ENCODE peak calls at places on chromosomes 5 and 9, in eight cellular contexts. I is A549; W is body of pancreas; C is tibial artery; R is CD8-positive, alpha-beta memory T cell; Z is heart right ventricle; J is tibial nerve; Y is thyroid gland. B is an unnamed sample. For H3K4me1, the result is how much of the 10 kb centered on the place peaks cover.

GRCh38 chr9:133117271-133118178 is 3.5 kb downstream of the RALGDS start:
- DNase-seq in I (no peak), W (peak), Y (peak), Z (peak), C (peak), R (no peak), J (no peak), B (no peak)

GRCh38 chr5:65765582-65765981 is 43.6 kb downstream of the NLN start:
- DNase-seq in Z (no peak), R (no peak), J (no peak), Y (no peak), I (no peak), C (no peak), W (no peak), B (no peak)

GRCh38 chr9:100427366-100428263 is 672 bp downstream of the MSANTD3 start:
- DNase-seq in Z (peak), C (peak), J (peak), Y (peak), I (peak), R (no peak), W (peak), B (peak)

GRCh38 chr5:84603557-84604185 is 219.0 kb upstream of the EDIL3 start:
- DNase-seq in W (peak), R (no peak), Z (peak), J (peak), I (no peak), C (peak), Y (no peak), B (no peak)

GRCh38 chr9:38437193-38437823 is 13.1 kb upstream of the IGFBPL1 start:
- DNase-seq in Z (no peak), R (no peak), I (peak), J (no peak), Y (no peak), W (peak), C (no peak), B (peak)

GRCh38 chr5:66551920-66552319 is 44.3 kb upstream of the MAST4 start:
- DNase-seq in J (no peak), I (no peak), Y (no peak), Z (no peak), R (no peak), W (no peak), C (no peak), B (no peak)

GRCh38 chr9:123722378-123722777 is 207.5 kb downstream of the DENND1A start:
- DNase-seq in J (no peak), R (no peak), W (no peak), Z (no peak), C (no peak), Y (no peak), I (peak), B (no peak)

GRCh38 chr5:156378159-156378558 is 51.2 kb downstream of the SGCD start:
- DNase-seq in Z (no peak), J (no peak), R (no peak), W (no peak), I (no peak), C (no peak), Y (no peak), B (no peak)

GRCh38 chr9:106403081-106403480 is 459.9 kb upstream of the ZNF462 start:
- DNase-seq in I (peak), R (no peak), Y (no peak), C (no peak), Z (no peak), J (no peak), W (no peak), B (peak)

GRCh38 chr5:64923151-64923685 is 154.5 kb downstream of the CWC27 start:
- DNase-seq in W (no peak), Z (no peak), J (no peak), Y (no peak), R (no peak), C (no peak), I (no peak), B (no peak)

GRCh38 chr5:33501260-33501659 is 60.5 kb downstream of the TARS1 start:
- DNase-seq in Z (no peak), I (no peak), Y (no peak), W (no peak), J (no peak), R (no peak), C (no peak), B (no peak)

GRCh38 chr9:94805585-94805984 is 79.1 kb downstream of the AOPEP start:
- DNase-seq in C (no peak), Z (no peak), J (no peak), I (peak), Y (no peak), W (no peak), R (no peak), B (no peak)

GRCh38 chr5:43676083-43676840 is 73.3 kb downstream of the NNT start:
- DNase-seq in Z (no peak), I (no peak), Y (no peak), W (no peak), C (no peak), R (no peak), J (no peak), B (no peak)

DNA sequence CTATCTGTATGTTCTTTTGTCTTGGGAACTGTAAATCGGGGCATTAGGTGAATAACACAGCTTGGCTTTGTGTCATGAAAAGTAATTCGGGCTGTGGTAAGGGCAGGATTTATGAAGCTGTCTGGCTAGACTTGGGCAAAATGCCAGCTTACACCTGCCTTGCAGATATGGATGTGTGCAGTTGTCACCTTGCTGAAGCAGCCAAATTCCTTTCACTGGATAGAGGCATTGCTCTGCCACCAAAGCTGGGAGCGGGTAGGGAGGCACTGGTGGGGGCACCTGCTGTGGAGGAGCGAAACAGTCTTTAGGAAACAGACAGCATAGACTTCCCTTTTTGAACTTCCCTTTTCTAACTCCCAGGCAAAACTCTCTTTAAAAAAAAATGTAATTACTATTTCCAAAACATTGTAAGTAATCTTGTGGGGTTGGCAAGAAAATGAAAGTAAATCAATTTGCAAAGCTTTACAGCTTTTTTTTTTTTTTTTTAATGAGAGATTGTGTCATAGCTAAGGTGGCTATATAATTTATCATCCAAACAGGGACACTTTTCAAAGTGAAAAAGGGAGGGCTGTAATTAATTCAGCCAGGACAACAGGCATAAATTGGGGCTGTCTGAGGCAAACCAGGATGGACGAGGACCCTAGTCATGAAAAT is 545.3 kb downstream of the CSNK1G3 start:
- DNase-seq in Z (no peak), J (no peak), Y (peak), I (no peak), W (peak), R (no peak), C (peak), B (no peak)
- H3K4me3 ChIP-seq in Z (peak), J (no peak), Y (no peak), I (no peak), W (no peak), R (no peak), C (no peak), B (no peak)

GRCh38 chr9:36148652-36149051 is 12.1 kb downstream of the GLIPR2 start:
- DNase-seq in J (peak), Y (peak), R (peak), W (peak), Z (peak), I (peak), C (peak), B (no peak)

GRCh38 chr9:36146666-36147065 is 10.1 kb downstream of the GLIPR2 start:
- DNase-seq in J (no peak), I (no peak), Y (no peak), Z (no peak), R (no peak), C (no peak), W (no peak), B (no peak)

GRCh38 chr9:36145970-36146369 is 9.4 kb downstream of the GLIPR2 start:
- DNase-seq in R (no peak), J (no peak), W (no peak), Z (no peak), Y (no peak), C (no peak), I (no peak), B (no peak)

GRCh38 chr9:36149197-36149596 is 12.7 kb downstream of the GLIPR2 start:
- DNase-seq in R (no peak), W (no peak), C (peak), J (no peak), I (no peak), Y (no peak), Z (no peak), B (no peak)

DNA sequence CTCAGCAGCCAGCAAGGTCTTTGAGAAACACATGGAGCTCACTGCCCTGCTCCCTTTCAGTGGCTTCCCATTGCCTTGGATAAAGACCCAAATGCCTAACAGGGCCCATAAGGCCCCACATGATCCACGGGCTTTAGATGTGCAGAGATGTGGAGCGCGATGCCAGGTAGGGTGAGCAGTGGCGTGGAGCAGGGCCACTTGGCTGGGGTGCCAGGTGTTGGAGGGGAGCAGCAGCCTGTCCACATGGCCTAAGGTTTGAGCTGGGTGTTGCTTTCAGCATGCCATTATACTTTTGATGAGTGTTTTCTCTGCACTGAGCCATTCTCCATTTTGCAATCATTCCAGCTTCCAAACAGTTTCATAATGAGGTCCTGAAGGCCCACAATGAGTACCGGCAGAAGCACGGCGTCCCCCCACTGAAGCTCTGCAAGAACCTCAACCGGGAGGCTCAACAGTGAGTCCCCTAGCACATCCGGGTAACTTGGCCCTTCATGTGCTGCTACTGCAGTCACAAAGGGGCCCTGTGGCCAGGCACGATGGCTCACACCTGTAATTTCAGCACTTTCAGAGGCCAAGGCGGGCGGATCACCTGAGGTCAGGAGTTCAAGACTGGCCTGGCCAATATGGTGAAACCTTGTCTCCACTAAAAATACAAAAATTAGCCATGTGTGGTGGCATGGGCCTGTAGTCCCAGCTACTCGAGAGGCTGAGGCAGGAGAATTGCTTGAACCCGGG is 11.1 kb downstream of the GLIPR2 start:
- DNase-seq in C (no peak), J (no peak), Z (no peak), I (no peak), R (no peak), Y (no peak), W (no peak), B (no peak)
- H3K4me1 ChIP-seq in C (under half), J (half or more), Z (half or more), I (under half), R (half or more), Y (under half), W (under half), B (under half)

GRCh38 chr5:177133119-177133844 is at the start of gene NSD1:
- DNase-seq in Z (peak), C (peak), W (peak), R (peak), J (peak), I (peak), Y (peak), B (peak)
- H3K4me3 ChIP-seq in Z (peak), C (peak), W (peak), R (peak), J (peak), I (peak), Y (peak), B (peak)

GRCh38 chr5:177303121-177303924 is at the start of the genes PRELID1 and RAB24:
- DNase-seq in Y (peak), Z (peak), R (peak), W (peak), C (peak), J (peak), I (peak), B (peak)

GRCh38 chr5:177302354-177303110 is 987 bp downstream of the RAB24 start:
- DNase-seq in R (no peak), J (no peak), Z (no peak), W (peak), Y (no peak), C (no peak), I (no peak), B (no peak)

GRCh38 chr5:177304392-177305119 is 957 bp downstream of the PRELID1 start:
- DNase-seq in J (no peak), I (no peak), Z (no peak), Y (no peak), R (no peak), C (no peak), W (no peak), B (peak)

GRCh38 chr5:177301503-177302165 is 1.9 kb downstream of the RAB24 start:
- DNase-seq in I (no peak), W (peak), Z (no peak), J (no peak), R (no peak), Y (peak), C (no peak), B (no peak)

GRCh38 chr5:177303925-177304391 is 359 bp downstream of the PRELID1 start:
- DNase-seq in R (no peak), Y (peak), J (no peak), W (no peak), I (no peak), Z (no peak), C (no peak), B (no peak)
- H3K4me1 ChIP-seq in R (half or more), Y (under half), J (half or more), W (half or more), I (under half), Z (half or more), C (under half), B (under half)

DNA sequence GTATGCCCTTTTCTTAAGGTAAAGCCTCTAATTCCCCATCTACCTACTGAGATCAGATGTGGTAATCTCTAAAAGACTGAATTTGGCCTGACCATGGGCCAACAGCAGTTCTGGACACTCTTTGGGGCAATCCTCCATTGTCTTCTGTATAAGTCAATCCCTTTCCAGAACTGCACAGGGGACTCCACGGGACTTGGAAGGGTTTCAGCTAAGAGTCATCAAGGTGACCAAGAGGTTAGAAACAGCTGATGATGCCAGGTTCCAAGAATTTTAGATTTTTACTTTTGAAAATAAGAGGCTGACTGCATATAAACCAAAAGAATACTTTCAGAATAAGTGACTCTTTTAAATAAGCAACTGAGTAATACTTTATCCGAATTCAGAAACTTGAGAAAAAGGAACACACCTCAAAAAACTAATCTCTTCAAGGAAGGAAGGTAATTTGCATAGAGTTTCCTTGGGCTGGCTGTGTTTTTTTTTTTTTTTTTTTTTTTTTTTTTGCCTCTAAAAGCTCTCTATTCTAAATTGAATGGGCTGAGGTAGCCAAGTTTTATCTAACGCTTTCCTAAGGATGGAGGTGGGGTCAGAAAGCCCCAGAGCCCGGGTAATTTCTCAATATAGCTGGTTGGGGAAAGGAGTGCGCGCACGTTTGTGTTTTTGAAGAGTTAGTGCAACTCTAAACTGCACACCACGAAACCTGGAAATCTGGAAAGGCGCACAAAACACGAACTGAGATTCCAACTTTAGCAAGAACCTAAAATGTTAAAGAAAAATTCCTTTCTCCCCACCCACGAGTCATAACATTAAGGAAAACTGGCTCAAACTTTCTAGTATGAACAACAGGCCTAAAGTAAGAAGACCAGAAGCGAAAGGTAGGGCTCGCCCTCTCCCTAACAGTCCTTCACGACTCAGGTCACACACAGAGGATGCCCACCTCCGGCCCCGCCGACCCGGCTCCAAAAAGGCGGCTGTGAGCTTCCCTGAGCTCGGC is 1.3 kb downstream of the VCP start:
- DNase-seq in Z (peak), I (no peak), J (no peak), R (no peak), W (peak), Y (peak), C (no peak), B (no peak)
- H3K4me3 ChIP-seq in Z (peak), I (peak), J (peak), R (peak), W (peak), Y (peak), C (peak), B (peak)

GRCh38 chr5:56077796-56078233 is 83.1 kb upstream of the IL6ST start:
- DNase-seq in I (no peak), J (no peak), Z (no peak), Y (no peak), W (no peak), C (no peak), R (no peak), B (no peak)
- H3K4me1 ChIP-seq in I (under half), J (half or more), Z (under half), Y (under half), W (under half), C (under half), R (under half), B (under half)

GRCh38 chr5:148853868-148854267 is 27.5 kb downstream of the ADRB2 start:
- DNase-seq in J (no peak), Y (no peak), R (no peak), I (no peak), W (no peak), C (no peak), Z (no peak), B (no peak)

GRCh38 chr5:148857474-148857873 is 31.1 kb downstream of the ADRB2 start:
- DNase-seq in Y (no peak), Z (no peak), C (no peak), W (no peak), I (no peak), R (no peak), J (no peak), B (no peak)

GRCh38 chr5:148856009-148856367 is 29.6 kb downstream of the ADRB2 start:
- DNase-seq in I (no peak), J (no peak), R (no peak), Z (no peak), Y (peak), W (no peak), C (no peak), B (no peak)

GRCh38 chr5:148856424-148856823 is 30.0 kb downstream of the ADRB2 start:
- DNase-seq in Y (peak), W (no peak), C (no peak), Z (no peak), I (no peak), J (no peak), R (no peak), B (no peak)

GRCh38 chr5:148855249-148856008 is 29.0 kb downstream of the ADRB2 start:
- DNase-seq in R (peak), J (no peak), C (no peak), Y (no peak), I (no peak), W (no peak), Z (no peak), B (no peak)
- H3K4me3 ChIP-seq in R (no peak), J (no peak), C (no peak), Y (no peak), I (no peak), W (no peak), Z (no peak), B (no peak)

GRCh38 chr9:137679695-137680305 is 61.0 kb downstream of the EHMT1 start:
- DNase-seq in I (no peak), Z (no peak), Y (no peak), R (no peak), C (no peak), W (no peak), J (no peak), B (no peak)
- H3K4me1 ChIP-seq in I (under half), Z (under half), Y (half or more), R (under half), C (under half), W (under half), J (under half), B (under half)

B was measured in Caco-2.